ENCODE peak calls at places on chromosomes 16 and 17, in seven cellular contexts. One of them, this sample, is unnamed.

GRCh38 chr17:5365831-5366230 is 53.6 kb downstream of the NUP88 start:
- DNase-seq in BE2C: no peak
- DNase-seq in stimulated activated CD8-positive, alpha-beta memory T cell treated with anti-CD3 and anti-CD28 coated beads, Interleukin-12 subunit alpha, Interleukin-12 subunit beta, amount 100 ng/mL, for 4 hours: no peak
- DNase-seq in ACHN: no peak
- DNase-seq in activated naive CD8-positive, alpha-beta T cell treated with anti-CD3 and anti-CD28 coated beads, Interleukin-2, amount 50 U/mL, for 24 hours: no peak
- DNase-seq in HAP-1: no peak
- DNase-seq in Caki2: no peak
- DNase-seq in this sample: no peak

GRCh38 chr16:30394603-30395154 is 541 bp upstream of the ZNF48 start:
- DNase-seq in BE2C: no peak
- DNase-seq in stimulated activated CD8-positive, alpha-beta memory T cell treated with anti-CD3 and anti-CD28 coated beads, Interleukin-12 subunit alpha, Interleukin-12 subunit beta, amount 100 ng/mL, for 4 hours: no peak
- DNase-seq in ACHN: peak; percentile 33
- DNase-seq in activated naive CD8-positive, alpha-beta T cell treated with anti-CD3 and anti-CD28 coated beads, Interleukin-2, amount 50 U/mL, for 24 hours: no peak
- DNase-seq in HAP-1: no peak
- DNase-seq in Caki2: peak; percentile 38
- DNase-seq in this sample: no peak

GRCh38 chr17:45775576-45776011 is 8.5 kb upstream of the CRHR1 start:
- DNase-seq in BE2C: peak; percentile 86
- DNase-seq in stimulated activated CD8-positive, alpha-beta memory T cell treated with anti-CD3 and anti-CD28 coated beads, Interleukin-12 subunit alpha, Interleukin-12 subunit beta, amount 100 ng/mL, for 4 hours: no peak
- DNase-seq in ACHN: peak; percentile 69
- DNase-seq in activated naive CD8-positive, alpha-beta T cell treated with anti-CD3 and anti-CD28 coated beads, Interleukin-2, amount 50 U/mL, for 24 hours: no peak
- DNase-seq in HAP-1: no peak
- DNase-seq in Caki2: peak; percentile 61
- DNase-seq in this sample: no peak

GRCh38 chr16:72400257-72401078 is 228.5 kb upstream of the PMFBP1 start:
- DNase-seq in BE2C: peak; percentile 51
- DNase-seq in stimulated activated CD8-positive, alpha-beta memory T cell treated with anti-CD3 and anti-CD28 coated beads, Interleukin-12 subunit alpha, Interleukin-12 subunit beta, amount 100 ng/mL, for 4 hours: no peak
- DNase-seq in ACHN: peak; percentile 68
- DNase-seq in activated naive CD8-positive, alpha-beta T cell treated with anti-CD3 and anti-CD28 coated beads, Interleukin-2, amount 50 U/mL, for 24 hours: peak; percentile 26
- DNase-seq in HAP-1: peak; percentile 76
- DNase-seq in Caki2: peak; percentile 27
- DNase-seq in this sample: peak; percentile 43

GRCh38 chr16:1772908-1773702 is at the start of gene MRPS34:
- DNase-seq in BE2C: peak; percentile 91
- DNase-seq in stimulated activated CD8-positive, alpha-beta memory T cell treated with anti-CD3 and anti-CD28 coated beads, Interleukin-12 subunit alpha, Interleukin-12 subunit beta, amount 100 ng/mL, for 4 hours: peak; percentile 63
- DNase-seq in ACHN: peak; percentile 93
- DNase-seq in activated naive CD8-positive, alpha-beta T cell treated with anti-CD3 and anti-CD28 coated beads, Interleukin-2, amount 50 U/mL, for 24 hours: peak; percentile 86
- DNase-seq in HAP-1: peak; percentile 91
- DNase-seq in Caki2: peak; percentile 88
- DNase-seq in this sample: peak; percentile 73

GRCh38 chr17:48970865-48971687 is 2.7 kb upstream of the GIP start:
- DNase-seq in BE2C: no peak
- DNase-seq in stimulated activated CD8-positive, alpha-beta memory T cell treated with anti-CD3 and anti-CD28 coated beads, Interleukin-12 subunit alpha, Interleukin-12 subunit beta, amount 100 ng/mL, for 4 hours: no peak
- DNase-seq in ACHN: no peak
- DNase-seq in activated naive CD8-positive, alpha-beta T cell treated with anti-CD3 and anti-CD28 coated beads, Interleukin-2, amount 50 U/mL, for 24 hours: no peak
- DNase-seq in HAP-1: no peak
- DNase-seq in Caki2: no peak
- DNase-seq in this sample: no peak

GRCh38 chr17:80891096-80892018 is 100.3 kb upstream of the CHMP6 start:
- DNase-seq in BE2C: peak; percentile 38
- DNase-seq in stimulated activated CD8-positive, alpha-beta memory T cell treated with anti-CD3 and anti-CD28 coated beads, Interleukin-12 subunit alpha, Interleukin-12 subunit beta, amount 100 ng/mL, for 4 hours: peak; percentile 27
- DNase-seq in ACHN: peak; percentile 91
- DNase-seq in activated naive CD8-positive, alpha-beta T cell treated with anti-CD3 and anti-CD28 coated beads, Interleukin-2, amount 50 U/mL, for 24 hours: peak; percentile 70
- DNase-seq in HAP-1: no peak
- DNase-seq in Caki2: peak; percentile 94
- DNase-seq in this sample: peak; percentile 99

GRCh38 chr17:27577884-27578717 is 52.9 kb upstream of the LGALS9 start:
- DNase-seq in BE2C: peak; percentile 66
- DNase-seq in stimulated activated CD8-positive, alpha-beta memory T cell treated with anti-CD3 and anti-CD28 coated beads, Interleukin-12 subunit alpha, Interleukin-12 subunit beta, amount 100 ng/mL, for 4 hours: no peak
- DNase-seq in ACHN: no peak
- DNase-seq in activated naive CD8-positive, alpha-beta T cell treated with anti-CD3 and anti-CD28 coated beads, Interleukin-2, amount 50 U/mL, for 24 hours: no peak
- DNase-seq in HAP-1: no peak
- DNase-seq in Caki2: no peak
- DNase-seq in this sample: no peak

GRCh38 chr17:29136998-29137730 is 43.0 kb downstream of the MYO18A start:
- DNase-seq in BE2C: no peak
- DNase-seq in stimulated activated CD8-positive, alpha-beta memory T cell treated with anti-CD3 and anti-CD28 coated beads, Interleukin-12 subunit alpha, Interleukin-12 subunit beta, amount 100 ng/mL, for 4 hours: no peak
- DNase-seq in ACHN: peak; percentile 42
- DNase-seq in activated naive CD8-positive, alpha-beta T cell treated with anti-CD3 and anti-CD28 coated beads, Interleukin-2, amount 50 U/mL, for 24 hours: no peak
- DNase-seq in HAP-1: no peak
- DNase-seq in Caki2: no peak
- DNase-seq in this sample: peak; percentile 41

GRCh38 chr16:28925386-28926228 is 569 bp upstream of the RABEP2 start:
- DNase-seq in BE2C: peak; percentile 71
- DNase-seq in stimulated activated CD8-positive, alpha-beta memory T cell treated with anti-CD3 and anti-CD28 coated beads, Interleukin-12 subunit alpha, Interleukin-12 subunit beta, amount 100 ng/mL, for 4 hours: peak; percentile 60
- DNase-seq in ACHN: peak; percentile 80
- DNase-seq in activated naive CD8-positive, alpha-beta T cell treated with anti-CD3 and anti-CD28 coated beads, Interleukin-2, amount 50 U/mL, for 24 hours: peak; percentile 86
- DNase-seq in HAP-1: peak; percentile 90
- DNase-seq in Caki2: peak; percentile 86
- DNase-seq in this sample: peak; percentile 63

GRCh38 chr17:31900877-31901276 is 631 bp downstream of the UTP6 start:
- DNase-seq in BE2C: no peak
- DNase-seq in stimulated activated CD8-positive, alpha-beta memory T cell treated with anti-CD3 and anti-CD28 coated beads, Interleukin-12 subunit alpha, Interleukin-12 subunit beta, amount 100 ng/mL, for 4 hours: no peak
- DNase-seq in ACHN: peak; percentile 37
- DNase-seq in activated naive CD8-positive, alpha-beta T cell treated with anti-CD3 and anti-CD28 coated beads, Interleukin-2, amount 50 U/mL, for 24 hours: no peak
- DNase-seq in HAP-1: no peak
- DNase-seq in Caki2: no peak
- DNase-seq in this sample: no peak

This sample was measured in RCC 7860.